ENCODE peak calls at places on chromosomes 13 and 19, in six cellular contexts. One of them, this sample, is unnamed.

GRCh38 chr13:61276401-61276800 is 139.2 kb downstream of the PCDH20 start:
- DNase-seq in GM03348: no peak
- DNase-seq in ACHN: peak
- DNase-seq in GM04503: no peak
- DNase-seq in fibroblast of the aortic adventitia: no peak
- DNase-seq in activated T-cell treated with anti-CD3 and anti-CD28 coated beads, Interleukin-2, amount 50 U/mL, for 72 hours: no peak
- DNase-seq in this sample: no peak

GRCh38 chr19:16207063-16207462 is 9.4 kb downstream of the AP1M1 start:
- DNase-seq in GM04503: no peak
- DNase-seq in GM03348: no peak
- DNase-seq in activated T-cell treated with anti-CD3 and anti-CD28 coated beads, Interleukin-2, amount 50 U/mL, for 72 hours: no peak
- DNase-seq in fibroblast of the aortic adventitia: no peak
- DNase-seq in ACHN: no peak
- DNase-seq in this sample: no peak

GRCh38 chr13:108281941-108282340 is 12.4 kb downstream of the TNFSF13B start:
- DNase-seq in GM04503: no peak
- DNase-seq in fibroblast of the aortic adventitia: no peak
- DNase-seq in GM03348: no peak
- DNase-seq in ACHN: no peak
- DNase-seq in activated T-cell treated with anti-CD3 and anti-CD28 coated beads, Interleukin-2, amount 50 U/mL, for 72 hours: no peak
- DNase-seq in this sample: no peak

GRCh38 chr13:22028831-22029230 is 358.0 kb downstream of the FGF9 start:
- DNase-seq in activated T-cell treated with anti-CD3 and anti-CD28 coated beads, Interleukin-2, amount 50 U/mL, for 72 hours: no peak
- DNase-seq in GM03348: no peak
- DNase-seq in GM04503: no peak
- DNase-seq in ACHN: no peak
- DNase-seq in fibroblast of the aortic adventitia: no peak
- DNase-seq in this sample: no peak

GRCh38 chr13:74134777-74135305 is 637 bp upstream of the KLF12 start:
- DNase-seq in ACHN: peak
- DNase-seq in fibroblast of the aortic adventitia: no peak
- DNase-seq in activated T-cell treated with anti-CD3 and anti-CD28 coated beads, Interleukin-2, amount 50 U/mL, for 72 hours: peak
- DNase-seq in GM03348: peak
- DNase-seq in GM04503: no peak
- DNase-seq in this sample: peak

GRCh38 chr19:3479177-3479818 is 1.0 kb downstream of the SMIM24 start:
- DNase-seq in activated T-cell treated with anti-CD3 and anti-CD28 coated beads, Interleukin-2, amount 50 U/mL, for 72 hours: peak
- DNase-seq in GM03348: peak
- DNase-seq in GM04503: no peak
- DNase-seq in ACHN: peak
- DNase-seq in fibroblast of the aortic adventitia: no peak
- DNase-seq in this sample: no peak

GRCh38 chr13:113630296-113630695 is 27.7 kb downstream of the ATP4B start:
- DNase-seq in GM04503: no peak
- DNase-seq in ACHN: no peak
- DNase-seq in GM03348: no peak
- DNase-seq in fibroblast of the aortic adventitia: no peak
- DNase-seq in activated T-cell treated with anti-CD3 and anti-CD28 coated beads, Interleukin-2, amount 50 U/mL, for 72 hours: no peak
- DNase-seq in this sample: no peak

GRCh38 chr13:50055454-50055853 is 40.2 kb downstream of the KCNRG start:
- DNase-seq in ACHN: no peak
- DNase-seq in GM04503: no peak
- DNase-seq in fibroblast of the aortic adventitia: no peak
- DNase-seq in activated T-cell treated with anti-CD3 and anti-CD28 coated beads, Interleukin-2, amount 50 U/mL, for 72 hours: no peak
- DNase-seq in GM03348: no peak
- DNase-seq in this sample: no peak

GRCh38 chr19:2887391-2887914 is 13.3 kb upstream of the ZNF57 start:
- DNase-seq in GM04503: peak
- DNase-seq in activated T-cell treated with anti-CD3 and anti-CD28 coated beads, Interleukin-2, amount 50 U/mL, for 72 hours: no peak
- DNase-seq in fibroblast of the aortic adventitia: peak
- DNase-seq in ACHN: peak
- DNase-seq in GM03348: peak
- DNase-seq in this sample: peak

GRCh38 chr13:48201044-48201443 is 32.0 kb upstream of the ITM2B start:
- DNase-seq in GM03348: no peak
- DNase-seq in fibroblast of the aortic adventitia: no peak
- DNase-seq in ACHN: no peak
- DNase-seq in activated T-cell treated with anti-CD3 and anti-CD28 coated beads, Interleukin-2, amount 50 U/mL, for 72 hours: no peak
- DNase-seq in GM04503: no peak
- DNase-seq in this sample: no peak

GRCh38 chr19:18591735-18592385 is 3.3 kb downstream of the REX1BD start:
- DNase-seq in fibroblast of the aortic adventitia: no peak
- DNase-seq in GM03348: peak
- DNase-seq in ACHN: no peak
- DNase-seq in GM04503: no peak
- DNase-seq in activated T-cell treated with anti-CD3 and anti-CD28 coated beads, Interleukin-2, amount 50 U/mL, for 72 hours: no peak
- DNase-seq in this sample: no peak

GRCh38 chr13:30429721-30430694 is 7.7 kb downstream of the UBE2L5 start:
- DNase-seq in ACHN: peak
- DNase-seq in fibroblast of the aortic adventitia: peak
- DNase-seq in GM04503: no peak
- DNase-seq in GM03348: peak
- DNase-seq in activated T-cell treated with anti-CD3 and anti-CD28 coated beads, Interleukin-2, amount 50 U/mL, for 72 hours: peak
- DNase-seq in this sample: peak

This sample was measured in AG08396.